ENCODE peak calls at places on chromosome 2, in five cellular contexts. E, T, D, K and X are unnamed samples.

GRCh38 chr2:85998071-85998991 is 107.4 kb downstream of the POLR1A start:
- DNase-seq in E (no peak), T (no peak), D (peak; percentile 60), K (peak; percentile 24), X (no peak)

GRCh38 chr2:101375653-101376052 is 11.7 kb downstream of the CREG2 start:
- DNase-seq in E (no peak), T (no peak), D (no peak), K (no peak), X (no peak)

GRCh38 chr2:143284087-143284675 is 155.0 kb downstream of the ARHGAP15 start:
- DNase-seq in E (peak; percentile 50), T (no peak), D (no peak), K (no peak), X (peak; percentile 64)

GRCh38 chr2:127384529-127384928 is 3.2 kb downstream of the MAP3K2 start:
- DNase-seq in E (no peak), T (no peak), D (no peak), K (no peak), X (no peak)

GRCh38 chr2:166613226-166613625 is 119.2 kb upstream of the SCN7A start:
- DNase-seq in E (no peak), T (no peak), D (no peak), K (no peak), X (no peak)

GRCh38 chr2:30398488-30398887 is 48.6 kb upstream of the LCLAT1 start:
- DNase-seq in E (no peak), T (no peak), D (no peak), K (no peak), X (no peak)

GRCh38 chr2:71223767-71224333 is 3.1 kb downstream of the PAIP2B start:
- DNase-seq in E (no peak), T (peak; percentile 62), D (peak; percentile 23), K (peak; percentile 64), X (no peak)

GRCh38 chr2:37125404-37125803 is 31.4 kb downstream of the EIF2AK2 start:
- DNase-seq in E (no peak), T (no peak), D (no peak), K (no peak), X (no peak)

GRCh38 chr2:85330839-85331636 is 3.2 kb upstream of the TGOLN2 start:
- DNase-seq in E (no peak), T (no peak), D (no peak), K (no peak), X (no peak)

GRCh38 chr2:20450201-20451108 is 3.6 kb downstream of the RHOB start:
- DNase-seq in E (no peak), T (no peak), D (peak; percentile 48), K (peak; percentile 62), X (no peak)

GRCh38 chr2:33291278-33292013 is 185.0 kb upstream of the RASGRP3 start:
- DNase-seq in E (no peak), T (no peak), D (no peak), K (no peak), X (no peak)

GRCh38 chr2:198127627-198128026 is 323.2 kb downstream of the PLCL1 start:
- DNase-seq in E (peak; percentile 47), T (no peak), D (no peak), K (peak; percentile 17), X (peak; percentile 61)

DNA sequence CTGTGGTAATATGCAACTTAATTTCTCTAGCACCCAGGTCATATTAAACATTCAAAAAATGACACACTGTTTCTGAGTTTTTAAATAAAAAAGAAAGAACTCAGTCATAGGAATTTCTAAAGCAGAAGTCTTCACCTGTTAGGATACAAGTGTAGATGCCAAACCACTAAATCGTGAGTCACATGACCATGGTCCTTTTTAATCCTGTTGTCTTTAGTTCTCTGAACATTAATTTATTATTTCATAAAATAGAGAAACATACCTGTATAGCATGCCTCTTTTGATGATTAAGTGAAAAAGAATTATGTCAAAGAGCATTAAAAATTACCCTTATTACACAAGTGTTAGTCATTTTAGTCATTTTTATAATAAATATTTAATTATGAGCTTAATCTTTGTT is 398.8 kb downstream of the CCDC85A start:
- DNase-seq in E (no peak), T (no peak), D (no peak), K (no peak), X (no peak)
- H3K9me3 ChIP-seq in E (no peaks in the 10 kb centered on the region), T (no peaks in the 10 kb centered on the region), D (no peaks in the 10 kb centered on the region), K (no peaks in the 10 kb centered on the region), X (no peaks in the 10 kb centered on the region)

DNA sequence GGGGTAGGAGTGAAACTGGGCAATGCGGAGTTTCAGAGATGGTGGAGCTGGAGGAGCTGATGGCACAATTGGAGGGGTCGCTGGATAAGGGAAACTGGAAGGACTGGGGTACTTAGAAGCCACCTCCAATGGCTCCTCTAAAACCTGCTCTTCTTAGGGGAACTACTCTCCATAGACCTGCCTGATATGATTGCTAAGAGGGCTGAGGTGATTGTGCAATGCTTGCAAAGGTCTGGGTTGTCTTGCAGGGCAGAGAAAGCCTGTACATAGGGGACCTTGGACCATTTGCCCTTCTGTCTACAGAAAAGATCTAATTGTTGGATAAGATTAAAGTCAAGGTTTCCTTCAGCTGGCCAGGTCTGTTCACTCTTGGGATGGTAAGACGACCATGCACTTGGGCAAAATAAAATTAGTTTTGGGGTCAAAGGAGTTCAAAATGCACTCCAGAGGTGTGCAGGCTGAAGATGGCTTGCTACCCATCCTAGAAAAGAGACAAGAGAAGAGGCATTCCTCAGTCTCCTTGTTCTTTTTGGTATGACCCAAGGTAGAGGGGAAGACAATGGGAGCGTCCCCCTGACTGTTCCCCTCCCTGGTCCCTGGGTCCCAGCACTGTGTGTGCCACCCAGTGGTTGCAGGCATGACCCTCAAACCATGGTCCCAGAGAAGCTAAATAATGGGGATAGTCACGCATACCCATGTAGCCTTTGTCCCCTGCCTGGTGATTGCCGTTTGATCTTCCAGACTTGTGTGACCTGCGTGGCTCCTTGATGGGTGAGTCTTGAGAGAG is 41.1 kb downstream of the STK17B start:
- DNase-seq in E (no peak), T (no peak), D (no peak), K (no peak), X (peak; percentile 7)
- H3K9me3 ChIP-seq in E (peaks cover 31% of the 10 kb centered on the region), T (peaks cover 7% of the 10 kb centered on the region), D (no peaks in the 10 kb centered on the region), K (peaks cover 48% of the 10 kb centered on the region), X (peaks cover 44% of the 10 kb centered on the region)

GRCh38 chr2:16196687-16197503 is 256.5 kb downstream of the MYCN start:
- DNase-seq in E (no peak), T (no peak), D (no peak), K (no peak), X (no peak)
- H3K9me3 ChIP-seq in E (no peaks in the 10 kb centered on the region), T (no peaks in the 10 kb centered on the region), D (no peaks in the 10 kb centered on the region), K (no peaks in the 10 kb centered on the region), X (no peaks in the 10 kb centered on the region)

GRCh38 chr2:180227461-180227860 is 220.4 kb upstream of the CWC22 start:
- DNase-seq in E (no peak), T (no peak), D (no peak), K (no peak), X (no peak)
- H3K9me3 ChIP-seq in E (no peaks in the 10 kb centered on the region), T (no peaks in the 10 kb centered on the region), D (no peaks in the 10 kb centered on the region), K (no peaks in the 10 kb centered on the region), X (no peaks in the 10 kb centered on the region)

GRCh38 chr2:2702385-2702784 is 371.3 kb upstream of the MYT1L start:
- DNase-seq in E (no peak), T (no peak), D (no peak), K (no peak), X (no peak)
- H3K9me3 ChIP-seq in E (no peaks in the 10 kb centered on the region), T (no peaks in the 10 kb centered on the region), D (no peaks in the 10 kb centered on the region), K (no peaks in the 10 kb centered on the region), X (no peaks in the 10 kb centered on the region)

GRCh38 chr2:89811295-89811694 is 1119.8 kb downstream of the RPIA start:
- DNase-seq in E (no peak), T (no peak), D (no peak), K (no peak), X (no peak)
- H3K9me3 ChIP-seq in E (peaks cover 27% of the 10 kb centered on the region), T (peaks cover 3% of the 10 kb centered on the region), D (no peaks in the 10 kb centered on the region), K (peaks cover 10% of the 10 kb centered on the region), X (peaks cover 76% of the 10 kb centered on the region)

DNA sequence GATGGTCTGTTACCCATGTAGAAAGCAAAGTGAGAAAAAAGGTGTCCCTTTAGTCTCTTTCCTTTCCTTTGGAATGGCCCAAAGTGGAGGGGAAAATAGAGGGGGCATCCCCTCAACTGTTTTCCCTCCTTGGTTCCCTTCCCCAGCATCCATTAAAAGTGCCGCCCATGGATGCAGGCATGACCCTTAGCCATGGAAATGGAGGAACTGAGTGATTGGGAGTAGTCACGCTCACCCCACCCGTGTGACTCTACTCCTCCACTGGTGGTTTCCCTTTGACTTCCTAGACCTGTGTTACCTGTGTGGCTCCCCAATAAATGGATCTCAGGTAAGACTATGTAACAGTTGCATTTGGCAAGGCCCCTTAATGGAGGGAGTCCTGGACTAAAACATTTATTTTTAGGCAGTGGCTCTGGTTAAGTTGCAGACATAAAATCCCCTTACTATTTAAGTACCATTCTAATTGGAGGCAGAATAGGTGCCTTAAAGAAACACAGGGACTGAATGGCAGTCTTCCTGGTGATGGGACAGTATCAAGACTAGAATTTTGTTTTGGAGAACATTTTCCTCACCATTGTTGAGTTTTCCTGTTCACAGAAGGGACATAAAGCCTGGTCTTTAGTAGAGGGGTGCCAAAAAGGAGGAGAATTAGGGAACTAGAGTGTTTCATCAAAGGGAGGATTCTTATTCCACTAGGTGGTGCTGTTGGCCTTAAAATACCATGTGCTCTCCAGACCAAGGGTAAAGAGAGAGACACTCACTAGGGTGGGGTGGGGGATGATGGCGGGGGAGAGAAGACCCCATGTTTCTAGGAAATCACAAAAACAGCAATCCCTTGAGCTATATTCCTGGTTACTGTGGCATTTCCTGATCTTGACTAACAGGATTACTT is 25.7 kb upstream of the PLA2R1 start:
- DNase-seq in E (no peak), T (no peak), D (no peak), K (no peak), X (no peak)
- H3K9me3 ChIP-seq in E (peaks cover 23% of the 10 kb centered on the region), T (no peaks in the 10 kb centered on the region), D (peaks cover 9% of the 10 kb centered on the region), K (peaks cover 47% of the 10 kb centered on the region), X (peaks cover 56% of the 10 kb centered on the region)